ENCODE peak calls at places on chromosome 21, in six cellular contexts. Y is neuronal stem cell, P is IMR-90, C is mesenchymal stem cell, T is H1, W is mesendoderm. A is an unnamed sample.

GRCh38 chr21:42403611-42404231 is at the start of gene UBASH3A:
- DNase-seq in Y (no peak), P (no peak), C (no peak), T (no peak), W (no peak), A (no peak)

GRCh38 chr21:43373387-43374227 is 53.3 kb downstream of the SIK1 start:
- DNase-seq in Y (no peak), P (no peak), C (no peak), T (no peak), W (no peak), A (no peak)

GRCh38 chr21:42646076-42646825 is 7.2 kb upstream of the PDE9A start:
- DNase-seq in Y (no peak), P (no peak), C (no peak), T (no peak), W (no peak), A (no peak)

GRCh38 chr21:42451941-42452340 is 44.1 kb downstream of the RSPH1 start:
- DNase-seq in Y (no peak), P (no peak), C (no peak), T (no peak), W (no peak), A (no peak)

GRCh38 chr21:27700974-27701614 is 734.2 kb upstream of the ADAMTS5 start:
- DNase-seq in Y (peak), P (peak), C (peak), T (peak), W (peak), A (peak)

GRCh38 chr21:32240708-32241433 is 38.0 kb downstream of the MIS18A start:
- DNase-seq in Y (no peak), P (peak), C (no peak), T (no peak), W (no peak), A (no peak)

GRCh38 chr21:41817228-41817627 is 50.4 kb upstream of the RIPK4 start:
- DNase-seq in Y (peak), P (peak), C (peak), T (no peak), W (peak), A (peak)

GRCh38 chr21:36859744-36860501 is 106.5 kb downstream of the HLCS start:
- DNase-seq in Y (no peak), P (peak), C (peak), T (peak), W (peak), A (peak)

GRCh38 chr21:29155118-29155932 is 24.9 kb downstream of the MAP3K7CL start:
- DNase-seq in Y (no peak), P (peak), C (no peak), T (no peak), W (peak), A (peak)

GRCh38 chr21:26777166-26777565 is 68.0 kb downstream of the ADAMTS1 start:
- DNase-seq in Y (no peak), P (peak), C (no peak), T (no peak), W (no peak), A (no peak)

GRCh38 chr21:39788383-39788782 is 43.4 kb downstream of the IGSF5 start:
- DNase-seq in Y (peak), P (peak), C (peak), T (peak), W (peak), A (peak)

GRCh38 chr21:43774163-43774562 is 1.9 kb downstream of the CSTB start:
- DNase-seq in Y (no peak), P (no peak), C (no peak), T (no peak), W (no peak), A (no peak)

GRCh38 chr21:33070921-33071877 is 1.3 kb downstream of the OLIG1 start:
- DNase-seq in Y (no peak), P (no peak), C (peak), T (no peak), W (peak), A (no peak)

GRCh38 chr21:33078907-33079582 is 9.1 kb downstream of the OLIG1 start:
- DNase-seq in Y (no peak), P (peak), C (peak), T (no peak), W (peak), A (peak)

GRCh38 chr21:41536827-41537103 is 28.8 kb upstream of the TMPRSS2 start:
- DNase-seq in Y (no peak), P (no peak), C (no peak), T (no peak), W (no peak), A (no peak)

GRCh38 chr21:28025111-28025510 is 967.6 kb downstream of the LTN1 start:
- DNase-seq in Y (no peak), P (no peak), C (no peak), T (no peak), W (no peak), A (no peak)

GRCh38 chr21:41071410-41071809 is 96.5 kb upstream of the BACE2 start:
- DNase-seq in Y (no peak), P (no peak), C (no peak), T (peak), W (peak), A (no peak)

GRCh38 chr21:31099122-31099521 is 60.8 kb upstream of the KRTAP19-8 start:
- DNase-seq in Y (no peak), P (no peak), C (no peak), T (no peak), W (no peak), A (no peak)

GRCh38 chr21:41651396-41651795 is 115.5 kb downstream of the RIPK4 start:
- DNase-seq in Y (no peak), P (no peak), C (no peak), T (no peak), W (no peak), A (no peak)

GRCh38 chr21:26655466-26655865 is 82.4 kb upstream of the CYYR1 start:
- DNase-seq in Y (no peak), P (no peak), C (no peak), T (no peak), W (no peak), A (no peak)

GRCh38 chr21:32087452-32087851 is 191.4 kb downstream of the MIS18A start:
- DNase-seq in Y (no peak), P (no peak), C (no peak), T (no peak), W (no peak), A (no peak)

GRCh38 chr21:25506887-25507286 is 100.4 kb downstream of the MRPL39 start:
- DNase-seq in Y (no peak), P (peak), C (no peak), T (no peak), W (no peak), A (no peak)

GRCh38 chr21:42297372-42297771 is 17.8 kb downstream of the TFF3 start:
- DNase-seq in Y (no peak), P (no peak), C (no peak), T (no peak), W (no peak), A (no peak)

GRCh38 chr21:38439336-38439900 is 58.9 kb downstream of the ERG start:
- DNase-seq in Y (no peak), P (no peak), C (no peak), T (no peak), W (no peak), A (no peak)
- H3K23ac ChIP-seq in Y (no peak), P (no peak), C (no peak), T (no peak), W (no peak), A (no peak)

DNA sequence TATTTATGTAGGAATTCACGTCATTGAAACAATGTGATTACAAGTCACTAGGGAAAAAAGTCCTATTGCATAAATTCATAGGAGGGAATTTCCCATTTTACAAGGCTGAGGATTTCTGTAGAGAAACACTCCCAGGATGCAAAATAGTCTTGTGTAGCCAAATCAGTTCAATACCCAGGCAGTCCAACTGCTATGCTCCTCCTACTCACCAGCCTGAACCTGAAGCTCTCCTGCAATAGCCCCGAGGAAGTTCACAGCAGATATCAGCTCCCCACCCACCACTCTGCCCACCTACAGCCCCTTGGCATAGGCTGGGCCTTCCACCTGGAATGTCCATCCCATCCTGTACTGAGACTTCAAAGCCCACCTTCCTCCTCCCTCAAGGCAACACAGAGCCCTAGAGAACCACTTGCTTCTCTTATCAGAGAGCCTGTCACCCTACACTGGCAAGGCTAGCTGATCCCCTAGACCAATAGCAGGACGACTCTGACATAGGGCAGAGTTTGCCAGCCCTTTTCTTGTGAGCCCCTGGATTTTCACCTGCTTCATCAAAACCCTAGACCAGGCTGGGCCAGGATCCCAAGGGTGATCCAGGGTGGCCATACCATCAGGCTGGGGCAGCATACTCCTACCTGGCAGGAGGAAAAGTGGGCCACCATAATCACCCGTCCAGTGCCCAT is 1.5 kb downstream of the LSS start:
- DNase-seq in Y (no peak), P (peak), C (peak), T (no peak), W (peak), A (no peak)
- H3K4me3 ChIP-seq in Y (peak), P (peak), C (peak), T (peak), W (peak), A (peak)

GRCh38 chr21:15729674-15730483 is at the start of gene USP25:
- DNase-seq in Y (peak), P (peak), C (peak), T (peak), W (peak), A (peak)
- H2BK5ac ChIP-seq in Y (peak), P (peak), C (peak), T (peak), W (peak), A (peak)

GRCh38 chr21:44872266-44872567 is 1.3 kb downstream of the PTTG1IP start:
- DNase-seq in Y (no peak), P (no peak), C (no peak), T (no peak), W (peak), A (no peak)
- H3K23ac ChIP-seq in Y (peak), P (peak), C (no peak), T (no peak), W (no peak), A (peak)

DNA sequence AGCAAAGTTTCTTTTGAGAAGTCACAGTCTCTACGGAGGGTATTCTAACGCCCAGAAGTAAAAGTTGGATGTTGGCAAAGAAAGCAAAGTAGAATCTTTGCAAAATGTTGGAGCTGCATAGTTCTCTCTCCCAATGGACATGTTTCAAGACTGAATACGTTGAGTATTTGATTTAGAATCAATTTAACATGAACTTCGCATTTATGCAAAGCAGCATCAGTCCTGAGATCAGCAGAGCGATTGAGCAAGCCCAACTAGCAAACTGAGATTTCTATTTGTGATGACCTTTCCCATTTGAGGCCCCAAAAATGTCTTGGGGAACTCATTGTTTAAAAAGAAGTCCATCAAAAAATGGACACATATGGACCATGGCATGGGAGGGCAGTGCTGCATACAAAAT is 8.0 kb downstream of the RUNX1 start:
- DNase-seq in Y (no peak), P (no peak), C (no peak), T (no peak), W (no peak), A (no peak)
- H3K4me3 ChIP-seq in Y (no peak), P (no peak), C (peak), T (no peak), W (no peak), A (no peak)

DNA sequence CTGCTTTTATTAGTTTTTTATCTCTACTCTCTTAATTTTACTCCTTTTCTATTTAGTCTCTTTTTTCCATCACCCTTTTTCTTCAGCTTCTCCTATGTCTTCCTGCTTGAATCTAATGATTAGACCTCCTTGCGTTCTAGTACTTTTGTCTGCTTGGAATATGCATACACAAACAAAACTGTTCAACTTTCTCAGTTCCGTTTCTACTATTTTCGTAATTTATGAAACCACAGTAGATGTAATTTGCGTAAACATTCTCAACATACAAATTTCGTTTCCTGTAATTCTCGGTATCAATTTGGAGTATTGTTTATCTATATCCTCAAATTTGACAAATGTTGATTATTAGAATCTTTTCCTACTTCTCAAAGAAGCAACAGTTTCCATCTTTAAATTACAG is 772.5 kb downstream of the USP25 start:
- DNase-seq in Y (no peak), P (no peak), C (no peak), T (no peak), W (no peak), A (no peak)
- H2BK5ac ChIP-seq in Y (no peak), P (no peak), C (no peak), T (no peak), W (no peak), A (no peak)